ENCODE peak calls at places on chromosomes 12 and 14, in eight cellular contexts. O is fibroblast of pulmonary artery; J is astrocyte of the cerebellum; G is GM04504; X is activated T-cell treated with anti-CD3 and anti-CD28 coated beads, Interleukin-2, amount 50 U/mL, for 48 hours; H is stimulated activated CD4-positive, alpha-beta T cell treated with anti-CD3 and anti-CD28 coated beads, Interleukin-12 subunit alpha, Interleukin-12 subunit beta, amount 100 ng/mL, for 4 hours; U is GF-D8; L is AG10803. T is an unnamed sample.

GRCh38 chr14:65164068-65164824 is 61.9 kb upstream of the MAX start:
- DNase-seq in J (peak; percentile 62), X (no peak), G (no peak), L (peak; percentile 52), O (peak; percentile 74), H (no peak), U (no peak), T (no peak)

GRCh38 chr12:113855998-113856397 is 110.1 kb downstream of the RBM19 start:
- DNase-seq in L (no peak), H (no peak), O (no peak), X (no peak), G (no peak), U (no peak), J (no peak), T (no peak)

GRCh38 chr12:4822572-4822971 is 87.1 kb upstream of the KCNA1 start:
- DNase-seq in U (no peak), O (no peak), H (no peak), J (no peak), G (no peak), X (no peak), L (no peak), T (no peak)

GRCh38 chr14:52338282-52338681 is 24.2 kb downstream of the PTGER2 start:
- DNase-seq in L (no peak), G (no peak), X (no peak), O (peak; percentile 74), U (no peak), H (no peak), J (no peak), T (no peak)

GRCh38 chr14:69582207-69582606 is 7.5 kb upstream of the CCDC177 start:
- DNase-seq in X (no peak), O (peak; percentile 55), L (no peak), J (no peak), U (no peak), H (no peak), G (no peak), T (no peak)

GRCh38 chr12:113347892-113348291 is 10.5 kb upstream of the PLBD2 start:
- DNase-seq in O (no peak), G (no peak), U (no peak), H (no peak), J (no peak), L (no peak), X (no peak), T (no peak)

GRCh38 chr12:51814311-51815088 is 34.0 kb downstream of the FIGNL2 start:
- DNase-seq in O (peak; percentile 79), U (no peak), H (peak; percentile 69), G (no peak), J (no peak), X (peak; percentile 74), L (peak; percentile 83), T (no peak)

GRCh38 chr14:24680516-24680915 is 46.5 kb upstream of the GZMB start:
- DNase-seq in G (no peak), X (no peak), J (no peak), L (no peak), O (no peak), H (no peak), U (no peak), T (no peak)

GRCh38 chr12:75954076-75954475 is 77.5 kb downstream of the PHLDA1 start:
- DNase-seq in H (no peak), U (no peak), L (peak; percentile 99), O (peak; percentile 92), X (no peak), G (peak; percentile 98), J (peak; percentile 89), T (no peak)

GRCh38 chr12:64256166-64256800 is 34.2 kb upstream of the KICS2 start:
- DNase-seq in X (no peak), U (no peak), O (peak; percentile 80), L (peak; percentile 59), G (peak; percentile 32), J (peak; percentile 66), H (no peak), T (no peak)

T was measured in brain pericyte.